ENCODE peak calls at places on chromosomes 3 and 15, in four cellular contexts. L is activated CD8-positive, alpha-beta memory T cell treated with anti-CD3 and anti-CD28 coated beads for 48 hours; F is EH; D is adipocyte. X is an unnamed sample.

GRCh38 chr3:194485876-194486539 is 794 bp downstream of the ATP13A3 start:
- DNase-seq in L (peak), F (peak), D (peak), X (peak)

GRCh38 chr3:127112796-127113570 is 79.9 kb upstream of the PRR23E start:
- DNase-seq in L (no peak), F (no peak), D (no peak), X (no peak)

GRCh38 chr3:8607285-8608040 is 37.1 kb downstream of the SSUH2 start:
- DNase-seq in L (no peak), F (peak), D (peak), X (peak)

GRCh38 chr3:194979173-194979572 is 291.8 kb downstream of the XXYLT1 start:
- DNase-seq in L (no peak), F (no peak), D (no peak), X (no peak)

GRCh38 chr15:73156431-73157191 is 104.3 kb downstream of the NEO1 start:
- DNase-seq in L (no peak), F (no peak), D (no peak), X (no peak)

GRCh38 chr15:50017522-50017921 is 101.5 kb downstream of the ATP8B4 start:
- DNase-seq in L (no peak), F (peak), D (no peak), X (peak)

GRCh38 chr3:119311191-119311925 is 17.2 kb downstream of the ARHGAP31 start:
- DNase-seq in L (no peak), F (peak), D (peak), X (peak)

GRCh38 chr15:100112061-100112420 is 229.7 kb downstream of the ADAMTS17 start:
- DNase-seq in L (no peak), F (no peak), D (no peak), X (no peak)

GRCh38 chr3:10365791-10366190 is 44.9 kb upstream of the SEC13 start:
- DNase-seq in L (no peak), F (peak), D (no peak), X (peak)

GRCh38 chr3:31840252-31840651 is 140.8 kb downstream of the OSBPL10 start:
- DNase-seq in L (no peak), F (no peak), D (no peak), X (no peak)

GRCh38 chr3:449711-450110 is 253.1 kb downstream of the CHL1 start:
- DNase-seq in L (no peak), F (no peak), D (no peak), X (no peak)

GRCh38 chr3:71089271-71089670 is 494.3 kb downstream of the FOXP1 start:
- DNase-seq in L (no peak), F (peak), D (no peak), X (peak)

GRCh38 chr3:26625187-26625586 is 2.6 kb downstream of the LRRC3B start:
- DNase-seq in L (no peak), F (no peak), D (no peak), X (no peak)

GRCh38 chr3:197829397-197830045 is 38.5 kb downstream of the LRCH3 start:
- DNase-seq in L (no peak), F (no peak), D (no peak), X (no peak)

GRCh38 chr3:130699765-130700164 is 46.9 kb downstream of the PIK3R4 start:
- DNase-seq in L (no peak), F (peak), D (no peak), X (peak)